ENCODE peak calls at places on chromosomes 16 and 17, in seven cellular contexts. U, Y, B, X, M, D and A are unnamed samples.

GRCh38 chr17:10790491-10791401 is 13.2 kb downstream of the TMEM238L start:
- DNase-seq in U (no peak), Y (no peak), B (no peak), X (no peak), M (no peak), D (no peak), A (peak; percentile 84)

GRCh38 chr16:22321340-22322001 is 24.3 kb downstream of the POLR3E start:
- DNase-seq in U (peak; percentile 82), Y (no peak), B (peak; percentile 35), X (peak; percentile 62), M (peak; percentile 35), D (peak; percentile 67), A (peak; percentile 43)

GRCh38 chr16:200388-200787 is 20.1 kb downstream of the HBQ1 start:
- DNase-seq in U (peak; percentile 41), Y (no peak), B (no peak), X (no peak), M (no peak), D (no peak), A (no peak)

GRCh38 chr17:17780941-17781590 is 55.7 kb downstream of the SREBF1 start:
- DNase-seq in U (peak; percentile 83), Y (no peak), B (no peak), X (no peak), M (no peak), D (peak; percentile 68), A (no peak)

GRCh38 chr16:17296412-17296811 is 174.3 kb downstream of the XYLT1 start:
- DNase-seq in U (no peak), Y (peak; percentile 39), B (no peak), X (no peak), M (no peak), D (no peak), A (no peak)

GRCh38 chr16:87436225-87437172 is 44.4 kb downstream of the MAP1LC3B start:
- DNase-seq in U (peak; percentile 64), Y (peak; percentile 49), B (no peak), X (no peak), M (no peak), D (no peak), A (no peak)

GRCh38 chr17:58246104-58246740 is 7.8 kb downstream of the LPO start:
- DNase-seq in U (no peak), Y (no peak), B (no peak), X (no peak), M (no peak), D (no peak), A (no peak)

GRCh38 chr16:87554754-87555427 is 47.4 kb upstream of the JPH3 start:
- DNase-seq in U (no peak), Y (no peak), B (no peak), X (no peak), M (no peak), D (no peak), A (no peak)

GRCh38 chr17:42680331-42680808 is 1.3 kb downstream of the CCR10 start:
- DNase-seq in U (no peak), Y (peak; percentile 48), B (no peak), X (no peak), M (no peak), D (no peak), A (no peak)

GRCh38 chr17:55456307-55457240 is 34.9 kb upstream of the MMD start:
- DNase-seq in U (no peak), Y (no peak), B (no peak), X (no peak), M (no peak), D (no peak), A (no peak)